ENCODE peak calls at places on chromosome X, in six cellular contexts. L, Z, C, R, S and I are unnamed samples.

GRCh38 chrX:73289039-73289438 is 74.4 kb upstream of the NAP1L2 start:
- DNase-seq in L (no peak), Z (no peak), C (no peak), R (no peak), S (no peak), I (no peak)

GRCh38 chrX:44183329-44183728 is 160.1 kb downstream of the EFHC2 start:
- DNase-seq in L (no peak), Z (no peak), C (no peak), R (no peak), S (no peak), I (no peak)

GRCh38 chrX:14758029-14758491 is 114.8 kb downstream of the FANCB start:
- DNase-seq in L (no peak), Z (no peak), C (no peak), R (no peak), S (no peak), I (no peak)

GRCh38 chrX:124862304-124862703 is 457.4 kb upstream of the TEX13C start:
- DNase-seq in L (no peak), Z (no peak), C (no peak), R (no peak), S (no peak), I (no peak)

GRCh38 chrX:154598656-154599055 is 13.7 kb downstream of the CTAG1A start:
- DNase-seq in L (no peak), Z (no peak), C (no peak), R (no peak), S (no peak), I (no peak)

GRCh38 chrX:19593684-19594083 is 78.4 kb upstream of the MAP3K15 start:
- DNase-seq in L (no peak), Z (peak), C (no peak), R (no peak), S (no peak), I (no peak)

GRCh38 chrX:125266153-125266660 is 53.5 kb upstream of the TEX13C start:
- DNase-seq in L (no peak), Z (no peak), C (no peak), R (no peak), S (no peak), I (no peak)

GRCh38 chrX:97895751-97896150 is 1012.0 kb downstream of the RPA4 start:
- DNase-seq in L (no peak), Z (peak), C (no peak), R (no peak), S (no peak), I (no peak)

GRCh38 chrX:124217289-124218251 is 114.9 kb upstream of the TEX13D start:
- DNase-seq in L (no peak), Z (no peak), C (peak), R (no peak), S (no peak), I (peak)

GRCh38 chrX:19824603-19825002 is 62.8 kb downstream of the SH3KBP1 start:
- DNase-seq in L (no peak), Z (no peak), C (no peak), R (no peak), S (no peak), I (no peak)

GRCh38 chrX:40996886-40997530 is 88.2 kb upstream of the USP9X start:
- DNase-seq in L (no peak), Z (peak), C (no peak), R (no peak), S (no peak), I (no peak)

GRCh38 chrX:67721321-67721720 is 177.5 kb downstream of the AR start:
- DNase-seq in L (no peak), Z (no peak), C (no peak), R (no peak), S (no peak), I (no peak)

GRCh38 chrX:57285001-57285400 is 1.5 kb upstream of the FAAH2 start:
- DNase-seq in L (no peak), Z (no peak), C (no peak), R (no peak), S (no peak), I (no peak)

GRCh38 chrX:119692241-119693031 is 532 bp downstream of the SEPTIN6 start:
- DNase-seq in L (peak), Z (peak), C (peak), R (no peak), S (peak), I (no peak)

GRCh38 chrX:87067795-87068194 is 449.8 kb upstream of the KLHL4 start:
- DNase-seq in L (no peak), Z (no peak), C (no peak), R (no peak), S (no peak), I (no peak)

GRCh38 chrX:11953615-11954014 is 184.7 kb upstream of the FRMPD4 start:
- DNase-seq in L (no peak), Z (peak), C (no peak), R (no peak), S (no peak), I (no peak)

GRCh38 chrX:40132751-40133150 is 35.0 kb upstream of the BCOR start:
- DNase-seq in L (peak), Z (peak), C (no peak), R (no peak), S (peak), I (no peak)

GRCh38 chrX:6053126-6053625 is 175.5 kb downstream of the NLGN4X start:
- DNase-seq in L (no peak), Z (no peak), C (no peak), R (no peak), S (no peak), I (no peak)

GRCh38 chrX:117895418-117895817 is 221.2 kb downstream of the KLHL13 start:
- DNase-seq in L (no peak), Z (no peak), C (no peak), R (no peak), S (no peak), I (no peak)

GRCh38 chrX:44012484-44013096 is 39.4 kb upstream of the NDP start:
- DNase-seq in L (peak), Z (peak), C (no peak), R (no peak), S (no peak), I (peak)

GRCh38 chrX:106286053-106286650 is 118.0 kb downstream of the PWWP3B start:
- DNase-seq in L (no peak), Z (no peak), C (no peak), R (no peak), S (no peak), I (no peak)

GRCh38 chrX:134716620-134717012 is 58.3 kb upstream of the PLAC1 start:
- DNase-seq in L (no peak), Z (no peak), C (no peak), R (no peak), S (no peak), I (no peak)

GRCh38 chrX:16022580-16023170 is 100.7 kb upstream of the GRPR start:
- DNase-seq in L (no peak), Z (peak), C (no peak), R (no peak), S (no peak), I (no peak)

GRCh38 chrX:8960809-8961413 is 73.0 kb downstream of the FAM9B start:
- DNase-seq in L (no peak), Z (no peak), C (no peak), R (no peak), S (no peak), I (no peak)

GRCh38 chrX:446243-446642 is 59.5 kb upstream of the PPP2R3B start:
- DNase-seq in L (no peak), Z (no peak), C (no peak), R (no peak), S (peak), I (no peak)

GRCh38 chrX:44675364-44676024 is 132.8 kb upstream of the FUNDC1 start:
- DNase-seq in L (no peak), Z (peak), C (no peak), R (no peak), S (no peak), I (peak)

GRCh38 chrX:67094061-67094460 is 449.8 kb upstream of the AR start:
- DNase-seq in L (no peak), Z (no peak), C (no peak), R (no peak), S (no peak), I (no peak)

DNA sequence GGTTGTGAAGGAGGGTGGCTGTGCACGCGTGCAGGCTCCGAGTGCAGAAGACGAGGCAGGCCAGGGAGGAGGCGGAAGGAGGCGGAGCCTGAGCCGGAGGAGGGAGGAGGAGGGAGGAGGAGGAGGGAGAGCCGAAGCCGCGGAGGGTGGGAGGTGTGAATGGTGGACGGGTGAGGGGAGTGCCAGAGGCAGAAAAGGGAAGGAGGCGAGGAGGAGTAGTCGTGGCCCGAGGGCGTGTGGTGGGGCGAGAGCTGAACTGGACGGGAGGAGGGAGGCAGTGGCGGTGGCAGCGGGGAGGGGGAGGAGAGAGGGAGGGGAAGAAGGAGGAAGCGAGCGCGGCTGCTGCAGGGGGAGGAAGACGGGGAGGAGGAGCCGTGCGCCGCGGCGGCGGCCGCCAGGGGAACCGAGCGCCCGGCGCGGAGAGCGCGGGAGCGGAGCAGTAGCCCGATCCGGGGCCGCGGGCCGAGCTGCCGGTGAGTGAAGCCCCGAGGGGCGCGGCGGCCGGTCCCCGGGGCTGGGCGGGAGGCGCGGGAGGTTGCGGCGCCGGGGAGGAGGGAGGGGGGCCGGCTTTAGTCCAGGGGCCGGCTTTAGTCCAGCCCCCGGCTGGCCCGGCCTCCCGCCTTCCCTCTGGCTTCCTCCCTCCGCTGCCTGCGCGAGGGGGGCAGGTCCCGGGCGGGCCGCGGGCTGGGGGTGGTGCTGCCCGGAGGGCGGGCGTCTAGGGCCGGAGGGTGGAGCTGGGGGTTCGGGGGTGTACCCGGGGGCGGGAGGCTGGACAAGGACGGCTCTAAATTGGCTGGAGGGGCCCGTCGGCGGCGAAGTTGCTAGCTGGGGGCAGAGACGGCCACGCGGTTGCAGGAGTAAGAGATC is at the start of gene TMEM164:
- DNase-seq in L (peak), Z (peak), C (peak), R (peak), S (peak), I (no peak)
- TF ChIP-seq CTCF in L (no peak), Z (no peak), C (peak), R (no peak), S (no peak), I (no peak)

DNA sequence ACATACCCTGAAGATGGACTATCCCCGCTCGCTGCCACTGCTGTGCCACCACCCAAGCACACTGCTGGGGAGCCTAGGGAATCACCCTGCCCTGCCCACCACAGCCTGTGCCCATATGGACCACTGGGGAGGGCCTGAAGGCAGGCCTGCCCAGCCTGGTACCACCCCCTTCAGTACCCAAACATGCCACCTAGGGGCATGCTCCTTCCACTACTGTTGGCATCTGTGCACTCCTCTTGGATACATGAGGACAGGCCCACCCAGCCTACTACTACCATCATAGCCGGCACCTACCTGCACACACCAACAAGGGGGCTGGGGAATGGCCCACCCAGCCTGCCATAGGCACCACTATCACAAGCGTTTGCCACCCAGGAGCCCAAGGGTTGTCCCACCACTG is 30.1 kb upstream of the PRDX4 start:
- DNase-seq in L (no peak), Z (no peak), C (no peak), R (no peak), S (no peak), I (no peak)
- TF ChIP-seq CTCF in L (no peak), Z (no peak), C (no peak), R (no peak), S (peak), I (peak)

GRCh38 chrX:114017086-114017485 is 566.8 kb upstream of the HTR2C start:
- DNase-seq in L (no peak), Z (no peak), C (no peak), R (no peak), S (no peak), I (no peak)
- TF ChIP-seq CTCF in L (no peak), Z (no peak), C (no peak), R (no peak), S (no peak), I (no peak)

GRCh38 chrX:129522184-129523059 is 868 bp downstream of the SMARCA1 start:
- DNase-seq in L (peak), Z (peak), C (peak), R (no peak), S (peak), I (no peak)
- TF ChIP-seq CTCF in L (no peak), Z (peak), C (peak), R (no peak), S (no peak), I (no peak)